ENCODE peak calls at places on chromosome 2, in eight cellular contexts. X is left ventricle myocardium inferior; Y is CD8-positive, alpha-beta memory T cell; Z is PC-3; G is right lobe of liver; E is CD8-positive, alpha-beta T cell; L is ovary; B is left lung. H is an unnamed sample.

GRCh38 chr2:213162515-213163118 is 11.2 kb upstream of the IKZF2 start:
- DNase-seq in X (no peak), L (no peak), Y (no peak), E (no peak), B (no peak), Z (no peak), G (no peak), H (no peak)

GRCh38 chr2:197037863-197038398 is 111.4 kb upstream of the PGAP1 start:
- DNase-seq in L (no peak), X (no peak), Z (peak), Y (no peak), G (no peak), B (no peak), E (no peak), H (no peak)

GRCh38 chr2:2826209-2826551 is 495.1 kb upstream of the MYT1L start:
- DNase-seq in Z (no peak), E (no peak), Y (no peak), L (no peak), X (no peak), B (no peak), G (no peak), H (peak)

GRCh38 chr2:236352761-236353593 is 88.8 kb upstream of the ASB18 start:
- DNase-seq in Z (peak), Y (peak), L (no peak), X (no peak), G (no peak), E (no peak), B (no peak), H (no peak)

GRCh38 chr2:239047861-239048260 is 200.0 kb downstream of the TWIST2 start:
- DNase-seq in Z (no peak), X (no peak), B (no peak), Y (no peak), L (no peak), E (no peak), G (no peak), H (no peak)

GRCh38 chr2:60152226-60152833 is 401.1 kb downstream of the BCL11A start:
- DNase-seq in Y (peak), L (no peak), Z (peak), B (no peak), E (no peak), G (no peak), X (no peak), H (no peak)

GRCh38 chr2:9285385-9285784 is 78.8 kb downstream of the ASAP2 start:
- DNase-seq in G (no peak), L (no peak), E (no peak), B (no peak), Y (no peak), X (no peak), Z (peak), H (no peak)

GRCh38 chr2:8761529-8762164 is 75.8 kb downstream of the KIDINS220 start:
- DNase-seq in B (no peak), L (no peak), X (no peak), E (no peak), Z (peak), Y (peak), G (no peak), H (no peak)

GRCh38 chr2:90069290-90069894 is 1377.9 kb downstream of the RPIA start:
- DNase-seq in Y (no peak), G (peak), X (no peak), Z (peak), E (no peak), B (peak), L (no peak), H (no peak)

DNA sequence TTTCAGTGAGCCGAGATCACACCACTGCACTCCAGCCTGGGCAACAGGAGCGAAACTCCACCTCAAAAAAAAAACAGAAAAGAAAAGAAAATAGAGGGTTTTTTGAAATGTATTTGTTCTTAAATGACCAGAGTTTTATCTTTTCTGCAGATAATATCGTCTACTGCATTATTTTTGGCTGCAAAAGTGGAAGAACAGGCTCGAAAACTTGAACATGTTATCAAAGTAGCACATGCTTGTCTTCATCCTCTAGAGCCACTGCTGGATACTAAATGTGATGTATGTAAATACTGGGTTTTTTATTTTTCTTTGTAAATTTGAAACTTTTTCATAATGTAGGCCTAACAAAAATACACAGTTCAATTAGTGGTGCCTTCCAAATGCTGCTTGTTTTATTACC is 18.1 kb downstream of the CCNT2 start:
- DNase-seq in Z (no peak), X (no peak), L (no peak), G (no peak), Y (no peak), E (no peak), B (no peak), H (no peak)
- H3K27ac ChIP-seq in Z (no peak), X (no peak), L (no peak), G (no peak), Y (no peak), E (no peak), B (no peak), H (no peak)

DNA sequence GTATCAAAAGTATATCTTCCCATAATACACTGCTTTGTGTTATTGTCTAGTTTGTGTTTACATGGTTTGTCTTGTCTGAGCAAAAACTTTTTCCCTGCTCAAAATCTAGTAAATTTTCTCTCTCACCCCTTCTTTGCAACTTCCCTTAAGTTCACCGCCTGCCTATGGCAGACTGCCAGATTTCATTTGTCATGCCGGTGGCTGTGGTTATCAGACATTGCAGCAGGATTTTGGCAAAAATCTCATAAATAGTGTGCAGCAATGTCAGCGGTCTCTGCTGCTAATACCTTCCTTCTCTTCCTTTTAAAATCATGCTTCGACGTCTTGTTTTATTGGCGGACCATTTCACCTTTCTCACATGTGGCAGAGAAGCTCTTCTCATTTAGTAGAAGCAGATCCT is 45.6 kb upstream of the TMEM178A start:
- DNase-seq in Z (peak), L (peak), B (no peak), Y (no peak), G (peak), E (no peak), X (peak), H (peak)
- H3K27ac ChIP-seq in Z (no peak), L (no peak), B (no peak), Y (no peak), G (no peak), E (no peak), X (no peak), H (no peak)

GRCh38 chr2:109342890-109343289 is 213.9 kb downstream of the SH3RF3 start:
- DNase-seq in E (no peak), B (no peak), G (no peak), Y (no peak), X (no peak), L (no peak), Z (no peak), H (no peak)
- H3K27ac ChIP-seq in E (no peak), B (no peak), G (no peak), Y (no peak), X (no peak), L (no peak), Z (no peak), H (no peak)

DNA sequence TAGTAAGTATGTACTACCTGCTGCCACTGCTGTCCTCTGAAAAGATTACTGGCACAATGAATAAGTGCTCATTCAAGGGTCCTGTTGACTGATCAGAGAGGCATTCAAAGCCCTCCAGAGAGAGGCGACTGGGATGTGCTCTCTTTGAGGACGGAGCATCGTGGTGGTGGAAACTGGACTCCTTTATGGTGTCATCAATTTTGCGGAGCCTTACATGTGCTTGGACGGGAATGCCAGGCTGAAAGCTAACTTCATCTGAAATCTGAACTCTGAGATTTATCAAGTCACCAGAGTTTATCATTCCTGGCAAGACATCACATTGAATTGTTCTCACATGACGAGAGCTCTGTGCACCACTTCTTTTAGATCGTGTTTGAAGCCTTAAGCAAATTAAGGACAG is 138.2 kb downstream of the NCK2 start:
- DNase-seq in X (no peak), Y (no peak), L (no peak), E (no peak), G (no peak), B (no peak), Z (no peak), H (no peak)
- H3K27ac ChIP-seq in X (no peak), Y (no peak), L (peak), E (no peak), G (no peak), B (no peak), Z (no peak), H (no peak)

GRCh38 chr2:109218087-109218791 is 89.2 kb downstream of the SH3RF3 start:
- DNase-seq in Y (no peak), E (no peak), B (no peak), Z (peak), X (no peak), G (no peak), L (no peak), H (peak)
- H3K27ac ChIP-seq in Y (no peak), E (no peak), B (no peak), Z (no peak), X (peak), G (peak), L (no peak), H (peak)

GRCh38 chr2:217820066-217820819 is 182.6 kb downstream of the TNS1 start:
- DNase-seq in B (peak), Z (no peak), Y (no peak), X (no peak), L (no peak), G (peak), E (no peak), H (no peak)

GRCh38 chr2:217822296-217823252 is 180.2 kb downstream of the TNS1 start:
- DNase-seq in X (peak), G (peak), L (no peak), E (no peak), B (peak), Z (peak), Y (no peak), H (no peak)

GRCh38 chr2:217820904-217821303 is 181.9 kb downstream of the TNS1 start:
- DNase-seq in G (peak), Y (no peak), E (no peak), Z (no peak), L (no peak), X (no peak), B (peak), H (no peak)

GRCh38 chr2:217823626-217824025 is 179.2 kb downstream of the TNS1 start:
- DNase-seq in L (no peak), X (no peak), G (peak), B (peak), E (no peak), Y (no peak), Z (no peak), H (no peak)

DNA sequence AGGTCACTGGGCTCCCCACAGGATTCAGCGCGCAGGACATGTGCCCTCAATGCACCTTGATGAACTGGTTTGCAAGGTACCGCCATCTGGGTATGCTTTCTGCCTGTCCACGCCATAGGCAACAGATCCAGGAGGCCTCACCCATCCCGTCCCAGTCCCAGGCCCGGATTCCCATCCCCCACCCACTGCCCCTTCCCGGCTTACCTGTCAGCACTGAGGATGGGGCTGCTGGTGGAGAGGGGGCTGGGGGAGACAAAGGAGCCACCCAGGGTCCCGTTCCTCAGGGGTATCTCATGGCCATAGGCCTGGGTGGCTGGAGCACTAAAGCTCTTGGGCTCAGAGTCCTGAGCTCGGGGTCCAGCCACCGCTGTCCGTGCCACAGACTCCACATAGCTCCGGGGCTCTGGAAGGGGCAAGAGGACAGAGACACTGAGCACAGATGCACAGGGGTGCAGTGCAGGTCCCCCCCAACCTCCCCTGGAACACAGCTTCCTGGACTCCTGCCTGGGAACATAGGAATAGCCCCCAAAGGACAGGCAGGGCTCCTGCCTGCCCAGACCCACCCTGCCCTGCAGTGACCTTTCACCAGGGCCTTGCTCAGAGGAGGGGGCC is 181.2 kb downstream of the TNS1 start:
- DNase-seq in Z (no peak), E (no peak), X (peak), L (no peak), B (peak), Y (no peak), G (peak), H (no peak)
- H3K27ac ChIP-seq in Z (no peak), E (no peak), X (peak), L (no peak), B (no peak), Y (no peak), G (no peak), H (peak)